ENCODE peak calls at places on chromosomes 11 and 22, in five cellular contexts. D, B, Z, X and I are unnamed samples.

GRCh38 chr22:32119568-32120235 is 39.4 kb downstream of the C22orf42 start:
- DNase-seq in D (no peak), B (no peak), Z (no peak), X (no peak), I (no peak)

GRCh38 chr22:28882545-28882877 is 861 bp upstream of the ZNRF3 start:
- DNase-seq in D (no peak), B (no peak), Z (no peak), X (no peak), I (peak; percentile 35)

GRCh38 chr11:111344032-111344431 is 35.0 kb downstream of the POU2AF1 start:
- DNase-seq in D (no peak), B (no peak), Z (no peak), X (no peak), I (no peak)

GRCh38 chr11:3824714-3825472 is 15.9 kb downstream of the RHOG start:
- DNase-seq in D (peak; percentile 61), B (peak; percentile 3), Z (peak; percentile 38), X (peak; percentile 2), I (peak; percentile 21)

GRCh38 chr11:693887-694562 is 997 bp downstream of the DEAF1 start:
- DNase-seq in D (no peak), B (peak; percentile 74), Z (no peak), X (peak; percentile 68), I (no peak)

GRCh38 chr11:95922536-95923440 is 1.1 kb downstream of the MTMR2 start:
- DNase-seq in D (no peak), B (no peak), Z (no peak), X (no peak), I (no peak)

GRCh38 chr11:35412285-35412684 is 7.1 kb downstream of the SLC1A2 start:
- DNase-seq in D (no peak), B (peak; percentile 21), Z (no peak), X (no peak), I (peak; percentile 22)

GRCh38 chr22:47309946-47310345 is 547.5 kb downstream of the TBC1D22A start:
- DNase-seq in D (no peak), B (no peak), Z (no peak), X (no peak), I (no peak)

GRCh38 chr22:24107668-24108067 is 73.6 kb upstream of the SUSD2 start:
- DNase-seq in D (no peak), B (no peak), Z (peak; percentile 40), X (no peak), I (no peak)

GRCh38 chr11:75934851-75935250 is 119.8 kb downstream of the UVRAG start:
- DNase-seq in D (no peak), B (no peak), Z (no peak), X (no peak), I (no peak)

GRCh38 chr11:75782540-75783263 is 14.1 kb downstream of the DGAT2 start:
- DNase-seq in D (no peak), B (no peak), Z (no peak), X (no peak), I (no peak)

GRCh38 chr22:28899199-28899853 is 16.0 kb downstream of the ZNRF3 start:
- DNase-seq in D (peak; percentile 59), B (no peak), Z (no peak), X (no peak), I (no peak)